ENCODE peak calls at places on chromosome 19, in four cellular contexts. X is K562, K is PC-3, Q is neuronal stem cell. T is an unnamed sample.

GRCh38 chr19:49677232-49677881 is at the start of gene PRMT1:
- DNase-seq in Q (no peak), X (peak; percentile 87), K (peak; percentile 47), T (peak; percentile 62)

GRCh38 chr19:4337906-4338440 is 654 bp downstream of the STAP2 start:
- DNase-seq in Q (no peak), K (peak; percentile 15), X (peak; percentile 17), T (peak; percentile 8)

GRCh38 chr19:47729468-47729798 is 15.9 kb upstream of the NOP53 start:
- DNase-seq in X (peak; percentile 80), K (peak; percentile 89), Q (no peak), T (peak; percentile 90)

GRCh38 chr19:29400917-29401711 is 124.7 kb upstream of the VSTM2B start:
- DNase-seq in X (no peak), Q (no peak), K (no peak), T (no peak)

GRCh38 chr19:33404916-33405315 is 31.4 kb downstream of the CEBPG start:
- DNase-seq in Q (no peak), X (no peak), K (no peak), T (no peak)

GRCh38 chr19:38893341-38893771 is 6.1 kb downstream of the SIRT2 start:
- DNase-seq in K (no peak), X (no peak), Q (no peak), T (no peak)

GRCh38 chr19:30653646-30654386 is 281.6 kb downstream of the ZNF536 start:
- DNase-seq in Q (no peak), X (no peak), K (no peak), T (no peak)

GRCh38 chr19:48445256-48445605 is 552 bp upstream of the GRWD1 start:
- DNase-seq in K (peak; percentile 61), Q (no peak), X (peak; percentile 78), T (peak; percentile 93)

GRCh38 chr19:50482271-50482855 is 5.7 kb upstream of the GARIN5A start:
- DNase-seq in Q (no peak), X (no peak), K (no peak), T (no peak)

GRCh38 chr19:49712397-49712859 is 21.5 kb downstream of the CPT1C start:
- DNase-seq in Q (no peak), X (peak; percentile 95), K (peak; percentile 86), T (peak; percentile 49)

GRCh38 chr19:49475995-49476880 is 2.2 kb downstream of the FLT3LG start:
- DNase-seq in K (no peak), X (peak; percentile 60), Q (peak; percentile 58), T (peak; percentile 64)

GRCh38 chr19:53994811-53995210 is 3.4 kb downstream of the CACNG6 start:
- DNase-seq in K (peak; percentile 20), X (no peak), Q (no peak), T (no peak)

GRCh38 chr19:17079710-17080440 is 4.3 kb downstream of the MYO9B start:
- DNase-seq in X (no peak), Q (peak; percentile 37), K (peak; percentile 96), T (peak; percentile 97)

GRCh38 chr19:47446534-47447469 is 24.9 kb downstream of the SLC8A2 start:
- DNase-seq in Q (no peak), K (peak; percentile 16), X (peak; percentile 84), T (no peak)

GRCh38 chr19:29504454-29504853 is 21.3 kb upstream of the VSTM2B start:
- DNase-seq in Q (no peak), X (no peak), K (no peak), T (no peak)

GRCh38 chr19:34459614-34460013 is 21.9 kb upstream of the WTIP start:
- DNase-seq in Q (no peak), X (no peak), K (peak; percentile 24), T (no peak)

GRCh38 chr19:11164879-11165406 is 9.4 kb upstream of the SPC24 start:
- DNase-seq in K (no peak), X (no peak), Q (no peak), T (peak; percentile 71)

GRCh38 chr19:32269831-32270230 is 75.6 kb upstream of the ZNF507 start:
- DNase-seq in Q (no peak), X (no peak), K (no peak), T (no peak)

GRCh38 chr19:47093254-47093653 is 20.3 kb downstream of the ZC3H4 start:
- DNase-seq in X (no peak), K (no peak), Q (no peak), T (peak; percentile 22)

GRCh38 chr19:41265376-41266153 is 1.4 kb downstream of the HNRNPUL1 start:
- DNase-seq in X (peak; percentile 22), K (peak; percentile 12), Q (no peak), T (peak; percentile 63)

GRCh38 chr19:30325657-30326056 is 46.5 kb upstream of the ZNF536 start:
- DNase-seq in Q (no peak), K (no peak), X (no peak), T (no peak)

GRCh38 chr19:14843587-14843986 is 5.1 kb downstream of the OR7A10 start:
- DNase-seq in X (no peak), K (no peak), Q (no peak), T (no peak)

GRCh38 chr19:46081928-46082727 is 41.3 kb upstream of the IGFL4 start:
- DNase-seq in Q (peak; percentile 26), X (peak; percentile 50), K (peak; percentile 65), T (peak; percentile 67)

GRCh38 chr19:47247308-47247990 is 8.9 kb upstream of the CCDC9 start:
- DNase-seq in X (peak; percentile 60), Q (no peak), K (peak; percentile 74), T (peak; percentile 92)

GRCh38 chr19:3151563-3152430 is 16.0 kb downstream of the GNA15 start:
- DNase-seq in Q (no peak), K (no peak), X (no peak), T (no peak)

GRCh38 chr19:5803441-5803751 is 1.5 kb upstream of the NRTN start:
- DNase-seq in X (no peak), K (no peak), Q (no peak), T (no peak)
- H3K4me1 ChIP-seq in X (peaks cover 80% of the 10 kb centered on the region), K (peaks cover 12% of the 10 kb centered on the region), Q (peaks cover 32% of the 10 kb centered on the region), T (peaks cover 23% of the 10 kb centered on the region)

GRCh38 chr19:35775046-35775297 is 392 bp upstream of the ARHGAP33 start:
- DNase-seq in X (no peak), K (no peak), Q (no peak), T (no peak)
- H3K9ac ChIP-seq in X (peak overlapping the region; percentile 5), K (no peak overlapping the region), Q (no peak overlapping the region), T (peak overlapping the region; percentile 18)

GRCh38 chr19:13053761-13054604 is 48.7 kb downstream of the LYL1 start:
- DNase-seq in K (peak; percentile 99), X (no peak), Q (peak; percentile 69), T (peak; percentile 91)

GRCh38 chr19:13057147-13057572 is 45.5 kb downstream of the LYL1 start:
- DNase-seq in X (no peak), Q (no peak), K (peak; percentile 34), T (no peak)

GRCh38 chr19:13054605-13055212 is 47.9 kb downstream of the LYL1 start:
- DNase-seq in X (no peak), Q (no peak), K (no peak), T (no peak)

GRCh38 chr19:13056052-13056660 is 46.5 kb downstream of the LYL1 start:
- DNase-seq in X (no peak), K (peak; percentile 97), Q (no peak), T (peak; percentile 83)

GRCh38 chr19:13055213-13056051 is 47.2 kb downstream of the LYL1 start:
- DNase-seq in X (no peak), Q (no peak), K (peak; percentile 81), T (peak; percentile 96)
- H3K4me1 ChIP-seq in X (peaks cover 55% of the 10 kb centered on the region), Q (peaks cover 22% of the 10 kb centered on the region), K (peaks cover 81% of the 10 kb centered on the region), T (peaks cover 96% of the 10 kb centered on the region)

DNA sequence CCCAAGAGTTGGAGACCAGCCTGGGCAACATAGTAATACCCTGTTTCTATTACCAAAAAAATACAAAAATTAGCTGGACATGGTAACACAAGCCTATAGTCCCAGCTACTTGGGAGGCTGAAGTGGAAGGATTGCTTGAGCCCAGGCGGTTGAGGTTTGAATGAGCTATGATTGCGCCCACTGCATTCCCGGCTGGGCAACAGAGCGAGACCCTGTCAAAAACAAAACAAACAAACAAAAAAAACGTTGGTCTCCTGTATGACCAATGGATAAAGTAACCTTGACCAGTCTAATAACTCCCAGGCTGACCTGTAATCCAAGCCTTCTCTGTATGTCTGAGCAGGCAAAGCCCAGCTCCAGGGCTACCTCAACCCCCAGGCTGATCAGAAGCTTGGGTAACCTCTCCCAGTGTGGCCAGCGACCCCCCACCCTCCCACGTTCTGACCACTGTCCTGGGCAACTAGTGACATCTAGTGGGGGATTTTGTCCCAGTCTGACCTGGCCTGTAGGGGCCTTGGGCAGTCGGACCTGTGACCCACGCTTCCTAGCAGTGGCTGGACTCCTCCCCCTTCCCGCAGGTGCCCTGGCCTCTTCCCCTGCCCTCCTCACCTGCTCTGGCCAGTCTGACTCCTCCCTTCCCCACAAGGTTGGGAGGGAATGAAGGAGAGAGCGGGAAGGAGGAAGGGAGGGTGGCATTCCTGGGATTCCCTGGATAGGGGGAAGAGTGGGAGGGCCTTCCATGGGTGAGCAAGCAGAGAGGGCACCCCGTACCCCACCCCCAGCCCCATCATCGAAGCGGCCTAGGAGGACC is 1.0 kb upstream of the BCAM start:
- DNase-seq in Q (peak; percentile 64), K (peak; percentile 60), X (peak; percentile 80), T (peak; percentile 67)
- H3K9ac ChIP-seq in Q (no peak overlapping the region), K (no peak overlapping the region), X (no peak overlapping the region), T (no peak overlapping the region)

GRCh38 chr19:1259206-1259872 is 9.8 kb upstream of the CIRBP start:
- DNase-seq in X (no peak), Q (no peak), K (peak; percentile 38), T (peak; percentile 52)
- H3K4me1 ChIP-seq in X (peaks cover 96% of the 10 kb centered on the region), Q (peaks cover 53% of the 10 kb centered on the region), K (peaks cover 39% of the 10 kb centered on the region), T (peaks cover 63% of the 10 kb centered on the region)

DNA sequence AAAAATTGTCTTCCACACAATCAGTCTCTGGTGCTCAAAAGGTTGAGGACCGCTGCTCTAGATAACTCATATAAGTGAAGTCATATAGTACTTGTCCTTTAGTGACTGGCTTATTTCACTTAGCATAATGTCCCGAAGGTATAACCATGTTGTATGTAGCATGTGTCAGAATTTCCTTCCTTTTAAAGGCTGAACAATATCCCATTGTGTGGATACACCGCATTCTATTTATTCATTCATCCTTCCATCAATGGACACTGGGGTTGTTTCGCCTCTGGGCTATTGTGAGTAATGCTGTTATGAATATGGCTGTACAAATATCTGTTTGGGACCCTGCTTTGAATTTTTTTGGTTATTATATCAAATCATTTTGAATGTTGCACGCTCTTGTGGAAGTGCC is 4.6 kb upstream of the LYPD5 start:
- DNase-seq in X (no peak), K (peak; percentile 70), Q (no peak), T (no peak)
- H3K9ac ChIP-seq in X (no peak overlapping the region), K (no peak overlapping the region), Q (no peak overlapping the region), T (no peak overlapping the region)

DNA sequence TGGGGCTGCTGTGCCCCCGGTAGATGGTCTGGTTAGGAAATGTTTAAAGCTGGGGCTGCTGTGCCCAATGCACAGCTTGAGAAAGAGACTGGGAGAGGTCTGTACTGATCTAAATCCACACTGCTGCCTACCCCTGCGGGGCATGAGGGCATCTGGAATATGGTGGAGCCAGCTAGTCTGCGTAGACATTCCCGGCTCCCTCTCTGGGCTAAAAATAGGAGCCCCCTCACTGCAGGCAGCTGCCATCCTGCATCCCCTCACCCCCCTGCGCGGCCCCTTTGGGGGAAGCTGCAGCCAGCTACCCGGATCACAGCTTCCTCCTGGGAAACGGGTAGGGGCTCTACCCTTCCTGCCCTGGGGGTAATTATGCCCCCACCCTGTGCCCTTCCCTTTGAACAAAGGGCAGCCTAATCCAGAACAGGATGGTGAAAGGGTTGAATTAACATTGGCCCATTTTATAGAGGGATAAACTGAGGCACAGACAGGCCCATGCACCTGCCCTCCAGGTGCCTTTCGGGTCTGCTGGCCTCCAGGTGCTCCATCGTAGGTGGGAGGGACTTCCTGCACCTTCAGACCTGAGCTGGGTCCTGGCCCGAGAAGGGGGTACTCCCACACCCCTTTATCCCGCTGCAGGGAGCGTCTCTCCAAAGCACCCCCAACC is 2.2 kb upstream of the ARID3A start:
- DNase-seq in Q (no peak), X (no peak), K (no peak), T (no peak)
- H3K4me1 ChIP-seq in Q (peaks cover 10% of the 10 kb centered on the region), X (peaks cover 80% of the 10 kb centered on the region), K (no peaks in the 10 kb centered on the region), T (peaks cover 15% of the 10 kb centered on the region)

T was measured in adipocyte.